ENCODE peak calls at places on chromosomes 11 and 22, in four cellular contexts. One of them, this sample, is unnamed.
A peak's percentile ranks its signal among the peaks of the same experiment; 100 is the strongest.

GRCh38 chr11:42407379-42407778 is 904.4 kb upstream of the API5 start:
- DNase-seq in A549: no peak
- DNase-seq in GM12878: no peak
- DNase-seq in stomach: peak; percentile 28
- DNase-seq in this sample: no peak

GRCh38 chr22:44151661-44152060 is 29.1 kb upstream of the PARVG start:
- DNase-seq in GM12878: no peak
- DNase-seq in stomach: no peak
- DNase-seq in A549: no peak
- DNase-seq in this sample: no peak

GRCh38 chr22:17272511-17272991 is 53.3 kb upstream of the ADA2 start:
- DNase-seq in GM12878: no peak
- DNase-seq in A549: no peak
- DNase-seq in stomach: no peak
- DNase-seq in this sample: no peak

GRCh38 chr11:61728940-61729219 is 23.6 kb upstream of the MYRF start:
- DNase-seq in A549: peak; percentile 60
- DNase-seq in GM12878: no peak
- DNase-seq in stomach: no peak
- DNase-seq in this sample: no peak

GRCh38 chr11:70312401-70313357 is 42.2 kb downstream of the PPFIA1 start:
- DNase-seq in stomach: no peak
- DNase-seq in A549: no peak
- DNase-seq in GM12878: no peak
- DNase-seq in this sample: no peak

GRCh38 chr11:120021978-120022377 is 115.9 kb downstream of the TRIM29 start:
- DNase-seq in stomach: no peak
- DNase-seq in A549: no peak
- DNase-seq in GM12878: no peak
- DNase-seq in this sample: no peak

GRCh38 chr11:119460582-119460981 is 37.6 kb upstream of the THY1 start:
- DNase-seq in GM12878: no peak
- DNase-seq in stomach: no peak
- DNase-seq in A549: no peak
- DNase-seq in this sample: no peak

GRCh38 chr11:100777118-100777517 is 90.0 kb downstream of the ARHGAP42 start:
- DNase-seq in GM12878: no peak
- DNase-seq in stomach: peak; percentile 59
- DNase-seq in A549: peak; percentile 88
- DNase-seq in this sample: no peak

GRCh38 chr11:9206496-9206895 is 58.7 kb downstream of the DENND5A start:
- DNase-seq in stomach: no peak
- DNase-seq in GM12878: no peak
- DNase-seq in A549: no peak
- DNase-seq in this sample: no peak

GRCh38 chr11:83026229-83026628 is 45.5 kb downstream of the RAB30 start:
- DNase-seq in A549: no peak
- DNase-seq in GM12878: no peak
- DNase-seq in stomach: no peak
- DNase-seq in this sample: no peak

GRCh38 chr11:28133146-28133545 is 25.0 kb downstream of the METTL15 start:
- DNase-seq in GM12878: no peak
- DNase-seq in stomach: no peak
- DNase-seq in A549: no peak
- DNase-seq in this sample: no peak

GRCh38 chr22:46442217-46442853 is 95.1 kb downstream of the CELSR1 start:
- DNase-seq in A549: no peak
- DNase-seq in GM12878: no peak
- DNase-seq in stomach: no peak
- DNase-seq in this sample: no peak
- TF ChIP-seq EP300 in A549: no peak
- TF ChIP-seq EP300 in GM12878: no peak
- TF ChIP-seq EP300 in stomach: no peak
- TF ChIP-seq EP300 in this sample: no peak

GRCh38 chr11:54946429-54946828 is 239.8 kb downstream of the OR4A5 start:
- DNase-seq in stomach: no peak
- DNase-seq in GM12878: no peak
- DNase-seq in A549: no peak
- DNase-seq in this sample: no peak
- H3K9me3 ChIP-seq in stomach: peaks cover 6% of the 10 kb centered on the region
- H3K9me3 ChIP-seq in GM12878: no peaks in the 10 kb centered on the region
- H3K9me3 ChIP-seq in A549: peaks cover 10% of the 10 kb centered on the region
- H3K9me3 ChIP-seq in this sample: peaks cover 5% of the 10 kb centered on the region

DNA sequence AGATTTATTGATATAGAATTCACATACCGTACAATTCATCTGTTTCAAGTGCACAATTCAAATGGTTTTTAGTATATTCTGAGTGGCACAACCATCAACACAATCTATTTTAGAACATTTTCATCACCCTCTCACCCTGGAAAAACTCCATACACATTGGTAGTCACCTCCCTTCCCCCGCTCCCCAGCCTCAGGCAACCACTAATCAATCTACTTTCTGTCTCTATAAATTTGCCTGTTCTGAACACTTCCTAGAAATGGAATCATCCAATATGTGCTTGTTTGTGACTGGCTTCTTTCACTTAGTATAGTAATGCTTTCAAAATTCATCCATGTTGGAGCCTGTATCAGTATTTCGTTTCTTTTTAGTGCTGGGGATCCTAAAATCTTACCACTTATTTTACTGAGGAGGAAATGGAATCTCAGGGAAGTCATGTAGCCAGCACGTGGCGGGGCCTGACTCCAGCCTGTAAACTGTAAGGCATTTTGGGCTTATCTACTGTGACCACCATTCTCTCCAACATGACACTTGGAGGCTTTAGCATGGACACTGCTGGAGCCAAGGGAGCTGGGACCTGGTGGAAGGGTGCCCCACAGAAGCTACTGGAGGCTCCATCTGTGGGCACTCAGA is 905 bp upstream of the UCP3 start:
- DNase-seq in GM12878: no peak
- DNase-seq in stomach: no peak
- DNase-seq in A549: no peak
- DNase-seq in this sample: no peak
- TF ChIP-seq EP300 in GM12878: no peak
- TF ChIP-seq EP300 in stomach: no peak
- TF ChIP-seq EP300 in A549: no peak
- TF ChIP-seq EP300 in this sample: no peak

GRCh38 chr22:47257566-47257965 is 495.1 kb downstream of the TBC1D22A start:
- DNase-seq in GM12878: no peak
- DNase-seq in stomach: no peak
- DNase-seq in A549: no peak
- DNase-seq in this sample: no peak
- H3K9me3 ChIP-seq in GM12878: no peaks in the 10 kb centered on the region
- H3K9me3 ChIP-seq in stomach: no peaks in the 10 kb centered on the region
- H3K9me3 ChIP-seq in A549: peaks cover 4% of the 10 kb centered on the region
- H3K9me3 ChIP-seq in this sample: peaks cover 13% of the 10 kb centered on the region